ENCODE peak calls at places on chromosomes 6 and 20, in five cellular contexts. J is spleen, F is HCT116, E is Peyer's patch, W is ovary. L is an unnamed sample. For H3K9me3, the result is how much of the 10 kb centered on the place peaks cover.

GRCh38 chr20:10447028-10447427 is 11.9 kb downstream of the SLX4IP start:
- DNase-seq in J (no peak), F (peak), E (peak), W (no peak), L (no peak)

GRCh38 chr6:56709650-56710049 is 67.0 kb upstream of the DST start:
- DNase-seq in J (no peak), F (no peak), E (no peak), W (no peak), L (no peak)

GRCh38 chr6:151796842-151797530 is 10.5 kb upstream of the ESR1 start:
- DNase-seq in J (no peak), F (no peak), E (no peak), W (peak), L (no peak)

GRCh38 chr6:135870722-135871121 is 19.2 kb downstream of the PDE7B start:
- DNase-seq in J (no peak), F (no peak), E (no peak), W (no peak), L (no peak)

GRCh38 chr20:22490287-22491187 is 93.8 kb downstream of the FOXA2 start:
- DNase-seq in J (no peak), F (no peak), E (peak), W (no peak), L (peak)

GRCh38 chr20:23492292-23492691 is 1.4 kb downstream of the CST8 start:
- DNase-seq in J (no peak), F (no peak), E (no peak), W (no peak), L (no peak)

GRCh38 chr6:25959890-25960531 is 2.6 kb upstream of the TRIM38 start:
- DNase-seq in J (no peak), F (no peak), E (no peak), W (no peak), L (no peak)

GRCh38 chr6:30113843-30114242 is 953 bp upstream of the TRIM31 start:
- DNase-seq in J (no peak), F (no peak), E (no peak), W (no peak), L (no peak)

GRCh38 chr6:106739387-106739786 is 110.0 kb downstream of the QRSL1 start:
- DNase-seq in J (peak), F (no peak), E (no peak), W (no peak), L (no peak)

GRCh38 chr6:151060096-151060741 is 179.5 kb upstream of the AKAP12 start:
- DNase-seq in J (no peak), F (peak), E (no peak), W (peak), L (peak)

GRCh38 chr6:37818536-37819176 is 871 bp upstream of the ZFAND3 start:
- DNase-seq in J (peak), F (peak), E (peak), W (peak), L (no peak)

GRCh38 chr20:16395366-16395765 is 177.9 kb downstream of the KIF16B start:
- DNase-seq in J (no peak), F (no peak), E (no peak), W (no peak), L (no peak)

GRCh38 chr20:41049451-41049850 is 20.8 kb downstream of the TOP1 start:
- DNase-seq in J (no peak), F (no peak), E (no peak), W (no peak), L (no peak)

GRCh38 chr6:34378470-34378869 is 14.0 kb downstream of the NUDT3 start:
- DNase-seq in J (no peak), F (no peak), E (no peak), W (no peak), L (no peak)

GRCh38 chr6:154509421-154510143 is 903 bp downstream of the CNKSR3 start:
- DNase-seq in J (peak), F (no peak), E (peak), W (peak), L (no peak)

GRCh38 chr20:24502184-24502583 is 32.8 kb downstream of the SYNDIG1 start:
- DNase-seq in J (peak), F (no peak), E (no peak), W (peak), L (peak)

GRCh38 chr6:71258078-71258866 is 30.3 kb upstream of the OGFRL1 start:
- DNase-seq in J (no peak), F (no peak), E (no peak), W (no peak), L (no peak)

GRCh38 chr20:62252342-62252966 is 14.1 kb downstream of the OSBPL2 start:
- DNase-seq in J (no peak), F (no peak), E (no peak), W (no peak), L (no peak)

GRCh38 chr20:44016525-44016924 is 101.9 kb downstream of the TOX2 start:
- DNase-seq in J (no peak), F (no peak), E (no peak), W (no peak), L (no peak)

GRCh38 chr20:35286077-35286898 is 1.7 kb upstream of the EIF6 start:
- DNase-seq in J (no peak), F (no peak), E (no peak), W (no peak), L (no peak)

GRCh38 chr20:35286899-35287508 is 2.4 kb upstream of the EIF6 start:
- DNase-seq in J (no peak), F (no peak), E (no peak), W (no peak), L (no peak)

GRCh38 chr20:35287509-35288324 is 3.1 kb upstream of the EIF6 start:
- DNase-seq in J (no peak), F (no peak), E (no peak), W (no peak), L (no peak)

GRCh38 chr20:35290186-35290886 is 1.9 kb downstream of the FAM83C start:
- DNase-seq in J (no peak), F (no peak), E (no peak), W (no peak), L (no peak)

GRCh38 chr20:35288325-35289060 is 3.7 kb downstream of the FAM83C start:
- DNase-seq in J (no peak), F (no peak), E (no peak), W (no peak), L (no peak)
- TF ChIP-seq POLR2A in J (no peak), F (no peak), E (no peak), W (no peak), L (no peak)

GRCh38 chr6:40131675-40132074 is 197.4 kb upstream of the MOCS1 start:
- DNase-seq in J (no peak), F (no peak), E (no peak), W (no peak), L (no peak)
- H3K9me3 ChIP-seq in J (under half), F (under half), E (under half), W (under half), L (under half)

GRCh38 chr6:161269310-161269709 is 4.6 kb downstream of the AGPAT4 start:
- DNase-seq in J (no peak), F (no peak), E (no peak), W (no peak), L (no peak)
- TF ChIP-seq CTCF in J (no peak), F (no peak), E (no peak), W (no peak), L (no peak)

GRCh38 chr6:157688275-157688959 is 134.6 kb upstream of the SNX9 start:
- DNase-seq in J (no peak), F (no peak), E (no peak), W (no peak), L (no peak)

GRCh38 chr6:157689875-157690274 is 133.2 kb upstream of the SNX9 start:
- DNase-seq in J (no peak), F (no peak), E (no peak), W (no peak), L (no peak)

GRCh38 chr6:157690441-157691210 is 132.4 kb upstream of the SNX9 start:
- DNase-seq in J (no peak), F (no peak), E (no peak), W (no peak), L (no peak)

GRCh38 chr6:157685596-157686280 is 137.3 kb upstream of the SNX9 start:
- DNase-seq in J (no peak), F (no peak), E (no peak), W (no peak), L (no peak)

DNA sequence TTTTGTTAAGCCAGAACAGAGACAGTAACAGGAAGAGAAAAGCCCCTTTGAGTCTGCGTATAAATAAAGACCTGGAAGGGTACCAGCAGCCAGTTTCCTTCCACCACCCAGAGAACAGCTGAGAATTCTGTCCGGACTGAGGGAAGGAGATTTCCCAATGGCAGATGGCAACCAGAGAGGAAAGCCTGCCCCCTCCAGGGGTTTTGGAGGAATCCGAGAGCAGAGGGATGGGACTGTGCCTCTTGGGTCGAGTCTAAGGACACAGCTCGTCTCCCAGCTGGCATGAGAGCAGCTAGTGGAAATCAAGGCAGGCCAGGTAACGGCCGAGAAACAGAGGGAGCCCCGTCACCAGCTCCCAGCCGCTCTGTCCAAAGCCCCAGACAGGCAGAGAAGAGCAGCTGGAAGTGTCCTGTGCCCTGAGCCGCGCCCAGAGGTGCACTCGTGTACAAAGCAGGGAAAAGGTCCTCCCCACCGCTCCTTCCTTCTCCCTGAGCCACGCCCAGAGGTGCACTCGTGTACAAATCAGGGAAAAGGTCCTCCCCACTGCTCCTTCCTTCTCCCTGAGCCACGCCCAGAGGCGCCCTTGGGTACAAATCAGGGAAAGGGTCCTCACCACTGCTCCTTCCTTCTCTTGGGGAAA is 134.0 kb upstream of the SNX9 start:
- DNase-seq in J (no peak), F (peak), E (peak), W (no peak), L (no peak)
- TF ChIP-seq POLR2A in J (no peak), F (no peak), E (no peak), W (no peak), L (no peak)

GRCh38 chr20:29448806-29449470 is 1808.5 kb upstream of the DEFB115 start:
- DNase-seq in J (no peak), F (no peak), E (no peak), W (no peak), L (no peak)

DNA sequence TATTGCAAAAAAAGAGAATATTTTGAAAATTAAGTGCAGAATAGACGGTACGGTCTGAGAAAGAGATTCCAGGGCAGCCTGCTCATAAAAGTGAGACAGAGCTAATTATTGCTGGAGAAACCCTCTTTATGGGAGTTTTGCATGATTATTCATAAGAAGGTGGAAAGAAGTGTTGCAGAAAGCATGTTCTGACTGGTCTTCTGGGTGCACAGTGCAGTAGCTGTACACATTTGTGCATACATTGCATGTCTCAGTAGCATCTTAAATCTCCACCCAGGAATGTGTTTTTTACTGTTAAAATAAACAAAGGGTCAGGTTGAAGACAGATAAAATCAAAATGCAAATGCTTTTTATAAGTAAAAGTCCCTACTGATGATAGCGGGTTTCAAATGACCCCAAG is 1813.6 kb upstream of the DEFB115 start:
- DNase-seq in J (no peak), F (no peak), E (no peak), W (no peak), L (no peak)
- H3K9me3 ChIP-seq in J (under half), F (under half), E (under half), W (under half), L (under half)

GRCh38 chr20:59603176-59603575 is 1.2 kb upstream of the PHACTR3 start:
- DNase-seq in J (no peak), F (no peak), E (no peak), W (no peak), L (no peak)
- TF ChIP-seq CTCF in J (no peak), F (no peak), E (no peak), W (no peak), L (no peak)

GRCh38 chr6:111228094-111228493 is 140.8 kb downstream of the SLC16A10 start:
- DNase-seq in J (no peak), F (no peak), E (no peak), W (no peak), L (no peak)

GRCh38 chr6:111220383-111221031 is 133.2 kb downstream of the SLC16A10 start:
- DNase-seq in J (no peak), F (no peak), E (no peak), W (no peak), L (no peak)

GRCh38 chr6:111221804-111222203 is 134.5 kb downstream of the SLC16A10 start:
- DNase-seq in J (no peak), F (no peak), E (no peak), W (no peak), L (no peak)

GRCh38 chr6:111219785-111220184 is 132.5 kb downstream of the SLC16A10 start:
- DNase-seq in J (no peak), F (no peak), E (no peak), W (no peak), L (no peak)

DNA sequence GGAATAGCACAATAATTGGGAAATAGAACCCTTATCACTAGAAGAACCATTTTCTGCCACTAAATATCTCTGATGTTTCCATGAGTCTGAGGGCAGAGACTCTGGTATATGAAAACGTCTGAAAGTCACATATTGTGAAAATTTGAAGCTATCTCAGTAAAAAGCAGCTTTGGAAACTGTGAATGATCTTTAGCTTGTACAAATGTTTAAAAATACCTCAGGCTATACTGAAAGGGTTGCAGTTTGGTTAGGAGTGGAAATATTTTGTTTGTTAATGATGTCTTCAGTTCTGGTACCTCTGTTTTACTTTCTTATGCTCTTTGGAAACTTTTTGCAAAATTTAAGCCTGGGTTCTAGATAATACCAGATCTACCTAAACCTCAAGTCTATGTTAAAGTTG is 135.0 kb downstream of the SLC16A10 start:
- DNase-seq in J (no peak), F (no peak), E (no peak), W (no peak), L (no peak)
- TF ChIP-seq POLR2A in J (no peak), F (no peak), E (no peak), W (no peak), L (no peak)

DNA sequence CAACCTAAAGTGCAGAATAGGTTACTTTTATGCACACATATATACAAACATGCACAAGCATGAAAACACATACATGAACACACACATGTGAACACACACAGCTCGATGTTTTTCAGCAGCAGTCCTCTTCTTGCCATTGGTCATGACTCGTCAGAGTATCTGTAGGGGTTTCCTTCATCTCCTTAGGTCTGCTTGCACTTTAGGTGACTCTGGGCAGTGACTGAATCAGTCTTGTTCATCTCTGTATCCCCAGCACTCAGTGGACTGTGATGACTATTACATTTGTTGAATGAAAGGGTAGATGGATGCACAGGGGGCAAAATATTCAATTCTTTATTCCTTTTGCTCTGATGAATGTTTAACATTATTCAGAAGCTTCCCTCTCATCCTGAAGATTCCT is 26.8 kb downstream of the CBLN4 start:
- DNase-seq in J (no peak), F (no peak), E (no peak), W (no peak), L (no peak)
- H3K9me3 ChIP-seq in J (under half), F (under half), E (under half), W (under half), L (under half)

L was measured in vagina.